ENCODE peak calls at places on chromosomes 2 and 18, in four cellular contexts. One of them, this sample, is unnamed.

GRCh38 chr18:45785015-45785597 is 40.4 kb upstream of the SIGLEC15 start:
- DNase-seq in endodermal cell: no peak
- DNase-seq in ovary: no peak
- DNase-seq in lung: no peak
- DNase-seq in this sample: no peak

GRCh38 chr2:176626796-176627195 is 357.6 kb downstream of the MTX2 start:
- DNase-seq in lung: no peak
- DNase-seq in ovary: no peak
- DNase-seq in endodermal cell: no peak
- DNase-seq in this sample: no peak

GRCh38 chr2:241774419-241775222 is 2.0 kb upstream of the GAL3ST2 start:
- DNase-seq in ovary: peak; percentile 35
- DNase-seq in endodermal cell: peak; percentile 50
- DNase-seq in lung: peak; percentile 27
- DNase-seq in this sample: no peak

GRCh38 chr18:8367217-8367988 is 241.8 kb upstream of the RAB12 start:
- DNase-seq in ovary: peak; percentile 70
- DNase-seq in lung: peak; percentile 49
- DNase-seq in endodermal cell: peak; percentile 92
- DNase-seq in this sample: no peak

GRCh38 chr18:80154293-80154692 is 45.2 kb downstream of the ADNP2 start:
- DNase-seq in endodermal cell: peak; percentile 73
- DNase-seq in lung: no peak
- DNase-seq in ovary: no peak
- DNase-seq in this sample: no peak

GRCh38 chr18:13353424-13353823 is 134.9 kb downstream of the LDLRAD4 start:
- DNase-seq in ovary: no peak
- DNase-seq in endodermal cell: peak; percentile 28
- DNase-seq in lung: no peak
- DNase-seq in this sample: no peak

GRCh38 chr2:201882353-201883095 is 76.2 kb downstream of the CDK15 start:
- DNase-seq in endodermal cell: no peak
- DNase-seq in ovary: no peak
- DNase-seq in lung: no peak
- DNase-seq in this sample: no peak

GRCh38 chr2:241223211-241224067 is 35.0 kb downstream of the ANO7 start:
- DNase-seq in ovary: no peak
- DNase-seq in lung: no peak
- DNase-seq in endodermal cell: no peak
- DNase-seq in this sample: no peak

GRCh38 chr2:147420517-147420916 is 424.3 kb upstream of the ACVR2A start:
- DNase-seq in ovary: no peak
- DNase-seq in endodermal cell: peak; percentile 58
- DNase-seq in lung: no peak
- DNase-seq in this sample: no peak

GRCh38 chr2:216635171-216635570 is 2.0 kb downstream of the IGFBP2 start:
- DNase-seq in ovary: no peak
- DNase-seq in endodermal cell: peak; percentile 60
- DNase-seq in lung: no peak
- DNase-seq in this sample: no peak

GRCh38 chr18:55053976-55054375 is 94.7 kb upstream of the CCDC68 start:
- DNase-seq in endodermal cell: no peak
- DNase-seq in lung: no peak
- DNase-seq in ovary: no peak
- DNase-seq in this sample: no peak

GRCh38 chr2:213789940-213790339 is 505.7 kb downstream of the SPAG16 start:
- DNase-seq in ovary: no peak
- DNase-seq in endodermal cell: no peak
- DNase-seq in lung: no peak
- DNase-seq in this sample: no peak

GRCh38 chr2:165469417-165469816 is at the start of gene CSRNP3:
- DNase-seq in endodermal cell: peak; percentile 88
- DNase-seq in lung: peak; percentile 70
- DNase-seq in ovary: peak; percentile 64
- DNase-seq in this sample: no peak

GRCh38 chr2:58762176-58762781 is 521.2 kb upstream of the FANCL start:
- DNase-seq in endodermal cell: peak; percentile 94
- DNase-seq in ovary: peak; percentile 36
- DNase-seq in lung: peak; percentile 42
- DNase-seq in this sample: peak; percentile 13

GRCh38 chr2:28281739-28282138 is 110.9 kb upstream of the FOSL2 start:
- DNase-seq in endodermal cell: no peak
- DNase-seq in lung: no peak
- DNase-seq in ovary: no peak
- DNase-seq in this sample: no peak

GRCh38 chr18:7809455-7809854 is 242.3 kb downstream of the PTPRM start:
- DNase-seq in ovary: no peak
- DNase-seq in endodermal cell: peak; percentile 70
- DNase-seq in lung: no peak
- DNase-seq in this sample: no peak

GRCh38 chr2:160747771-160748170 is 254.2 kb upstream of the RBMS1 start:
- DNase-seq in lung: no peak
- DNase-seq in endodermal cell: no peak
- DNase-seq in ovary: no peak
- DNase-seq in this sample: no peak

GRCh38 chr2:222738759-222739292 is 67.4 kb downstream of the MOGAT1 start:
- DNase-seq in ovary: no peak
- DNase-seq in endodermal cell: no peak
- DNase-seq in lung: no peak
- DNase-seq in this sample: no peak

GRCh38 chr18:7897119-7897518 is 330.0 kb downstream of the PTPRM start:
- DNase-seq in endodermal cell: no peak
- DNase-seq in ovary: no peak
- DNase-seq in lung: no peak
- DNase-seq in this sample: no peak

GRCh38 chr2:10278029-10278762 is 24.5 kb upstream of the HPCAL1 start:
- DNase-seq in ovary: peak; percentile 61
- DNase-seq in lung: peak; percentile 67
- DNase-seq in endodermal cell: no peak
- DNase-seq in this sample: no peak

GRCh38 chr2:185188656-185189055 is 549.9 kb upstream of the FSIP2 start:
- DNase-seq in ovary: no peak
- DNase-seq in endodermal cell: no peak
- DNase-seq in lung: no peak
- DNase-seq in this sample: no peak

GRCh38 chr18:57925706-57926105 is 118.3 kb upstream of the NEDD4L start:
- DNase-seq in endodermal cell: no peak
- DNase-seq in ovary: no peak
- DNase-seq in lung: no peak
- DNase-seq in this sample: no peak

GRCh38 chr2:71074893-71075292 is 6.4 kb downstream of the NAGK start:
- DNase-seq in endodermal cell: peak; percentile 11
- DNase-seq in ovary: no peak
- DNase-seq in lung: no peak
- DNase-seq in this sample: no peak

GRCh38 chr2:217752714-217753459 is 249.9 kb downstream of the TNS1 start:
- DNase-seq in endodermal cell: peak; percentile 37
- DNase-seq in ovary: no peak
- DNase-seq in lung: no peak
- DNase-seq in this sample: no peak

GRCh38 chr18:80189197-80189865 is 58.0 kb downstream of the PARD6G start:
- DNase-seq in lung: no peak
- DNase-seq in endodermal cell: no peak
- DNase-seq in ovary: no peak
- DNase-seq in this sample: no peak

GRCh38 chr2:138622606-138623005 is 121.0 kb downstream of the SPOPL start:
- DNase-seq in lung: no peak
- DNase-seq in ovary: no peak
- DNase-seq in endodermal cell: no peak
- DNase-seq in this sample: no peak

GRCh38 chr2:118577202-118577601 is 270.2 kb downstream of the EN1 start:
- DNase-seq in ovary: no peak
- DNase-seq in endodermal cell: no peak
- DNase-seq in lung: no peak
- DNase-seq in this sample: no peak

GRCh38 chr2:232420073-232420454 is 13.4 kb downstream of the ALPG start:
- DNase-seq in ovary: no peak
- DNase-seq in lung: no peak
- DNase-seq in endodermal cell: no peak
- DNase-seq in this sample: no peak

GRCh38 chr2:207766697-207767460 is 2.8 kb downstream of the FZD5 start:
- DNase-seq in ovary: peak; percentile 36
- DNase-seq in lung: no peak
- DNase-seq in endodermal cell: peak; percentile 85
- DNase-seq in this sample: no peak

GRCh38 chr18:61635901-61636528 is 256.8 kb downstream of the RNF152 start:
- DNase-seq in ovary: peak; percentile 37
- DNase-seq in endodermal cell: peak; percentile 85
- DNase-seq in lung: peak; percentile 50
- DNase-seq in this sample: no peak

GRCh38 chr2:225070811-225071210 is 28.5 kb upstream of the DOCK10 start:
- DNase-seq in lung: no peak
- DNase-seq in ovary: no peak
- DNase-seq in endodermal cell: no peak
- DNase-seq in this sample: no peak

GRCh38 chr2:209696836-209697711 is 74.6 kb upstream of the UNC80 start:
- DNase-seq in endodermal cell: no peak
- DNase-seq in ovary: no peak
- DNase-seq in lung: no peak
- DNase-seq in this sample: no peak

GRCh38 chr2:230069418-230069817 is 694 bp upstream of the SLC16A14 start:
- DNase-seq in lung: no peak
- DNase-seq in endodermal cell: no peak
- DNase-seq in ovary: no peak
- DNase-seq in this sample: no peak

GRCh38 chr2:205020673-205021072 is 475.4 kb downstream of the PARD3B start:
- DNase-seq in ovary: no peak
- DNase-seq in lung: no peak
- DNase-seq in endodermal cell: no peak
- DNase-seq in this sample: no peak

GRCh38 chr2:205013586-205013985 is 468.3 kb downstream of the PARD3B start:
- DNase-seq in ovary: no peak
- DNase-seq in lung: no peak
- DNase-seq in endodermal cell: no peak
- DNase-seq in this sample: no peak

GRCh38 chr2:205012961-205013360 is 467.7 kb downstream of the PARD3B start:
- DNase-seq in endodermal cell: no peak
- DNase-seq in lung: no peak
- DNase-seq in ovary: no peak
- DNase-seq in this sample: no peak

GRCh38 chr2:205017912-205018311 is 472.6 kb downstream of the PARD3B start:
- DNase-seq in endodermal cell: no peak
- DNase-seq in lung: no peak
- DNase-seq in ovary: no peak
- DNase-seq in this sample: no peak

DNA sequence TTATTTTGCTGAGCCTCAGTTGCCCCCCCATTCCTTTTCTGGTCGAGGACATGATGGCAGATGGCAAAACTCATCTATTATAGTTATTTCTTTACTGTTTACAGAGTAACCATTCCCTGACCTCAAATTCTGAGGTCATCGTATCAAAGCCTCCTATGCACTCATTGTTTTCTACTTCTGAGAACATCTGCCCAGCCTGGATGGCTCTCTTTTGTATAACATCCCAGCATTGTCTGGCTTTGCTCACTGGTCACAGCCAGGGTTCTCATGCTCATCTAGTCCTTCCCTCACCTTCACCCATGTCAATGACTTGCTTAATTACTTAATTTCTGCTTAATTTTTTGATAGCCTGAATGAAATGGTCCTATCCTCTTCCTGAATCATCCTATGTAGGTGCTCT is 472.1 kb downstream of the PARD3B start:
- DNase-seq in ovary: no peak
- DNase-seq in lung: no peak
- DNase-seq in endodermal cell: no peak
- DNase-seq in this sample: no peak
- H3K9me3 ChIP-seq in ovary: no peaks in the 10 kb centered on the region
- H3K9me3 ChIP-seq in lung: peaks cover 1% of the 10 kb centered on the region
- H3K9me3 ChIP-seq in endodermal cell: no peaks in the 10 kb centered on the region
- H3K9me3 ChIP-seq in this sample: no peaks in the 10 kb centered on the region

DNA sequence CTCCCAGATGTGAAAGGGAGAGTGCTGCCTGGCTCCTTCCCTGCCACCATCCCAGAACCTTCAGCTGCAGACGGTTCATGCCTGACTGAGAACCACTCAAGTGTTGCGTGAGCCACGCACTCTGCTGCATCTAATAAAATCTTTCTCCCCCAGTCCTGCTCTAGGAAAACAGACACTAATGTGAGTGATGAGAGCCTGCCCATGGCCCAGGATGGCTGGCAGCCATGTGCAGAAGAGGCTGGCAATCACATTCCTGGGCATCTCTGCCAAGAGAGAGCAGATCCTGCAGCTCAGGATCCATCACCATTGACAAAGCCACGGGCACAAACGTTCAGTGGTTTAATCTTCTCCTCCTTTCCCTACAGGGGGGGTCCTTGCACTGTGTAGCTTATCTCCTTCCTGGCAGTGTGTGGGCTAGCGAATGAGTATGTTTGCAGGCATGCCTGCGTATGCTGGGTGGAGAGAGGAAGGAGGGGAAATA is 477.5 kb downstream of the SLC4A3 start:
- DNase-seq in ovary: peak; percentile 27
- DNase-seq in lung: no peak
- DNase-seq in endodermal cell: peak; percentile 57
- DNase-seq in this sample: no peak
- TF ChIP-seq CTCF in ovary: no peak
- TF ChIP-seq CTCF in lung: no peak
- TF ChIP-seq CTCF in endodermal cell: peak; percentile 44
- TF ChIP-seq CTCF in this sample: no peak

GRCh38 chr2:69725706-69726360 is 16.1 kb upstream of the ANXA4 start:
- DNase-seq in ovary: no peak
- DNase-seq in lung: no peak
- DNase-seq in endodermal cell: no peak
- DNase-seq in this sample: no peak

GRCh38 chr2:69720922-69721491 is 20.9 kb upstream of the ANXA4 start:
- DNase-seq in lung: no peak
- DNase-seq in ovary: no peak
- DNase-seq in endodermal cell: no peak
- DNase-seq in this sample: no peak

GRCh38 chr2:69724540-69725159 is 17.3 kb upstream of the ANXA4 start:
- DNase-seq in lung: peak; percentile 85
- DNase-seq in ovary: peak; percentile 87
- DNase-seq in endodermal cell: peak; percentile 97
- DNase-seq in this sample: peak; percentile 90

GRCh38 chr2:69720404-69720803 is 21.5 kb upstream of the ANXA4 start:
- DNase-seq in ovary: no peak
- DNase-seq in endodermal cell: no peak
- DNase-seq in lung: no peak
- DNase-seq in this sample: no peak

GRCh38 chr2:69723791-69724190 is 18.1 kb upstream of the ANXA4 start:
- DNase-seq in endodermal cell: no peak
- DNase-seq in ovary: no peak
- DNase-seq in lung: no peak
- DNase-seq in this sample: no peak
- H3K27ac ChIP-seq in endodermal cell: no peak overlapping the region
- H3K27ac ChIP-seq in ovary: no peak overlapping the region
- H3K27ac ChIP-seq in lung: no peak overlapping the region
- H3K27ac ChIP-seq in this sample: no peak overlapping the region

DNA sequence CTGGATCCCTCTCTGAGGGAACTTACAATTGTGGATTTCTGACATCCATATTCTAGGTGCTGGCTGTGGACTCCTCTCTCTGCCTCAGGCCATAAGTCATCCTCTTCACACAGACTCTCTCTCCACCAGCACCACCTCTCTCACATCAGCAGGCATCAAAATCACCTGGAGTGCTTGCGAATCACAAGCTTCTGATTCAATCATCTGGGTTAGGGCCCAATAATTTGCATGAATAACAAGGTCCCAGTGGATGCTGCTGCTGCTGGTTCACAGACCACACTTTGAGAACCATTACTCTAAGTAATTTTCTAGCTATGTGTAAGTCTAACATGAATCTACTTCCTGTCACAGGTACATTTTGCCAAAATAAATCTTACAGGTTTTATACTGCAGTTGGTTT is 214.9 kb downstream of the DSEL start:
- DNase-seq in ovary: no peak
- DNase-seq in endodermal cell: no peak
- DNase-seq in lung: no peak
- DNase-seq in this sample: no peak
- H3K9me3 ChIP-seq in ovary: no peaks in the 10 kb centered on the region
- H3K9me3 ChIP-seq in endodermal cell: peaks cover 16% of the 10 kb centered on the region
- H3K9me3 ChIP-seq in lung: peaks cover 6% of the 10 kb centered on the region
- H3K9me3 ChIP-seq in this sample: peaks cover 12% of the 10 kb centered on the region

This sample was measured in CD8-positive, alpha-beta T cell.